ENCODE peak calls at places on chromosomes 11 and 22, in five cellular contexts. R is cardiac muscle cell; X is AG08395; V is IMR-90; T is activated CD4-positive, alpha-beta memory T cell treated with anti-CD3 and anti-CD28 coated beads for 36 hours. B is an unnamed sample.

GRCh38 chr11:2812371-2812991 is 73.1 kb downstream of the CDKN1C start:
- DNase-seq in T (no peak), V (no peak), X (no peak), R (peak), B (no peak)

GRCh38 chr11:68146704-68147474 is 25.7 kb upstream of the CHKA start:
- DNase-seq in T (no peak), R (peak), X (peak), V (peak), B (peak)

GRCh38 chr22:22894740-22895731 is 7.4 kb downstream of the IGLL5 start:
- DNase-seq in X (no peak), R (no peak), V (no peak), T (no peak), B (no peak)

GRCh38 chr22:37607010-37607911 is 1.4 kb upstream of the GGA1 start:
- DNase-seq in X (peak), T (peak), R (peak), V (peak), B (peak)

GRCh38 chr11:134382257-134382656 is 29.8 kb downstream of the B3GAT1 start:
- DNase-seq in R (no peak), X (no peak), V (no peak), T (no peak), B (no peak)

GRCh38 chr11:62669420-62670161 is 1.9 kb upstream of the UQCC3 start:
- DNase-seq in T (no peak), R (no peak), V (no peak), X (no peak), B (no peak)

GRCh38 chr11:102546427-102546826 is 15.9 kb upstream of the MMP7 start:
- DNase-seq in T (no peak), X (no peak), R (no peak), V (no peak), B (no peak)

GRCh38 chr22:50523458-50523805 is 2.0 kb downstream of the SCO2 start:
- DNase-seq in R (no peak), X (no peak), T (no peak), V (no peak), B (no peak)

GRCh38 chr11:16841481-16841880 is 103.0 kb downstream of the C11orf58 start:
- DNase-seq in T (no peak), V (no peak), X (no peak), R (no peak), B (no peak)

GRCh38 chr11:122440783-122441701 is 214.5 kb upstream of the UBASH3B start:
- DNase-seq in X (peak), T (no peak), V (no peak), R (peak), B (peak)